ENCODE peak calls at places on chromosomes 13 and 19, in eight cellular contexts. A, W, Y, L, U, O, Z and Q are unnamed samples.

GRCh38 chr19:48842744-48843162 is 6.5 kb upstream of the HSD17B14 start:
- DNase-seq in A (no peak), W (no peak), Y (peak), L (peak), U (peak), O (peak), Z (peak), Q (no peak)

GRCh38 chr19:7312816-7313215 is 18.6 kb upstream of the INSR start:
- DNase-seq in A (no peak), W (no peak), Y (no peak), L (no peak), U (no peak), O (no peak), Z (no peak), Q (no peak)

GRCh38 chr13:32969516-32969941 is 46.7 kb upstream of the KL start:
- DNase-seq in A (no peak), W (no peak), Y (no peak), L (no peak), U (no peak), O (no peak), Z (peak), Q (no peak)

GRCh38 chr13:98688373-98688772 is 64.1 kb downstream of the SLC15A1 start:
- DNase-seq in A (no peak), W (no peak), Y (no peak), L (no peak), U (no peak), O (no peak), Z (no peak), Q (no peak)

GRCh38 chr19:55340144-55340783 is 588 bp downstream of the KMT5C start:
- DNase-seq in A (no peak), W (no peak), Y (no peak), L (no peak), U (peak), O (no peak), Z (no peak), Q (no peak)

GRCh38 chr19:4343845-4344713 is 717 bp downstream of the MPND start:
- DNase-seq in A (no peak), W (no peak), Y (no peak), L (no peak), U (no peak), O (no peak), Z (no peak), Q (no peak)

GRCh38 chr13:29674532-29674931 is 79.0 kb upstream of the SLC7A1 start:
- DNase-seq in A (no peak), W (no peak), Y (no peak), L (no peak), U (no peak), O (no peak), Z (no peak), Q (no peak)

GRCh38 chr13:20193142-20193923 is 595 bp upstream of the GJB2 start:
- DNase-seq in A (no peak), W (no peak), Y (no peak), L (no peak), U (peak), O (no peak), Z (no peak), Q (no peak)

GRCh38 chr13:49935171-49936084 is 712 bp downstream of the SPRYD7 start:
- DNase-seq in A (peak), W (no peak), Y (peak), L (peak), U (peak), O (no peak), Z (peak), Q (peak)

GRCh38 chr19:28737021-28737525 is 475.9 kb downstream of the UQCRFS1 start:
- DNase-seq in A (no peak), W (no peak), Y (peak), L (peak), U (no peak), O (no peak), Z (peak), Q (no peak)

GRCh38 chr19:38741670-38742069 is 2.6 kb downstream of the CAPN12 start:
- DNase-seq in A (no peak), W (no peak), Y (peak), L (no peak), U (no peak), O (no peak), Z (no peak), Q (peak)

GRCh38 chr19:27774337-27774736 is 1438.6 kb downstream of the UQCRFS1 start:
- DNase-seq in A (no peak), W (no peak), Y (no peak), L (peak), U (no peak), O (no peak), Z (no peak), Q (no peak)

GRCh38 chr19:29277107-29277506 is 64.2 kb upstream of the UQCRFS1 start:
- DNase-seq in A (no peak), W (no peak), Y (peak), L (no peak), U (no peak), O (no peak), Z (peak), Q (no peak)

GRCh38 chr13:48278806-48279205 is 24.7 kb upstream of the RB1 start:
- DNase-seq in A (no peak), W (no peak), Y (no peak), L (no peak), U (no peak), O (no peak), Z (no peak), Q (no peak)

GRCh38 chr19:16319466-16319865 is 5.2 kb upstream of the KLF2 start:
- DNase-seq in A (no peak), W (no peak), Y (no peak), L (no peak), U (no peak), O (no peak), Z (peak), Q (no peak)

GRCh38 chr13:52452470-52452869 is 2.0 kb upstream of the VPS36 start:
- DNase-seq in A (no peak), W (no peak), Y (no peak), L (no peak), U (no peak), O (no peak), Z (no peak), Q (no peak)

GRCh38 chr19:6590458-6591319 is at the start of gene CD70:
- DNase-seq in A (no peak), W (no peak), Y (peak), L (no peak), U (peak), O (no peak), Z (no peak), Q (no peak)

GRCh38 chr13:95335667-95336066 is 34.4 kb upstream of the ABCC4 start:
- DNase-seq in A (no peak), W (no peak), Y (no peak), L (no peak), U (no peak), O (no peak), Z (no peak), Q (no peak)

GRCh38 chr13:58051807-58052375 is 420.3 kb downstream of the PCDH17 start:
- DNase-seq in A (no peak), W (no peak), Y (peak), L (no peak), U (no peak), O (no peak), Z (no peak), Q (no peak)

GRCh38 chr19:2589441-2589840 is 113.1 kb downstream of the GNG7 start:
- DNase-seq in A (no peak), W (no peak), Y (no peak), L (no peak), U (no peak), O (no peak), Z (no peak), Q (no peak)

GRCh38 chr19:49924004-49924880 is 4.8 kb upstream of the ATF5 start:
- DNase-seq in A (no peak), W (peak), Y (no peak), L (peak), U (no peak), O (no peak), Z (no peak), Q (no peak)

GRCh38 chr13:61170791-61171330 is 244.8 kb downstream of the PCDH20 start:
- DNase-seq in A (no peak), W (no peak), Y (no peak), L (no peak), U (no peak), O (no peak), Z (no peak), Q (no peak)